ENCODE peak calls at places on chromosomes 1 and 21, in four cellular contexts. P is lung microvascular endothelial cell; W is endothelial cell; N is stimulated activated CD4-positive, alpha-beta T cell treated with anti-CD3 and anti-CD28 coated beads, TNF-alpha, amount 100 ng/mL, for 4 hours. D is an unnamed sample.

GRCh38 chr1:62688687-62689085 is 500 bp upstream of the DOCK7 start:
- DNase-seq in P (peak), W (no peak), N (no peak), D (no peak)

GRCh38 chr1:234987415-234988159 is 141.1 kb downstream of the TOMM20 start:
- DNase-seq in P (peak), W (peak), N (no peak), D (no peak)

GRCh38 chr1:186044079-186044685 is 310.0 kb downstream of the HMCN1 start:
- DNase-seq in P (no peak), W (no peak), N (no peak), D (no peak)

GRCh38 chr1:33319949-33320618 is 814 bp downstream of the A3GALT2 start:
- DNase-seq in P (no peak), W (no peak), N (no peak), D (no peak)

GRCh38 chr1:65065535-65066378 is 82.2 kb upstream of the AK4 start:
- DNase-seq in P (peak), W (peak), N (no peak), D (peak)

GRCh38 chr1:220151454-220151853 is 57.5 kb downstream of the IARS2 start:
- DNase-seq in P (no peak), W (no peak), N (no peak), D (no peak)

GRCh38 chr1:17212487-17213121 is 7.7 kb downstream of the PADI1 start:
- DNase-seq in P (no peak), W (no peak), N (peak), D (no peak)

GRCh38 chr1:197471248-197472035 is 203.4 kb downstream of the CRB1 start:
- DNase-seq in P (no peak), W (no peak), N (no peak), D (no peak)

GRCh38 chr21:32794643-32795042 is 23.1 kb upstream of the PAXBP1 start:
- DNase-seq in P (no peak), W (no peak), N (no peak), D (no peak)

GRCh38 chr1:116544588-116545358 is 26.1 kb downstream of the CD58 start:
- DNase-seq in P (peak), W (no peak), N (no peak), D (no peak)

GRCh38 chr1:45221716-45222115 is 15.3 kb upstream of the ZSWIM5 start:
- DNase-seq in P (no peak), W (no peak), N (no peak), D (no peak)

GRCh38 chr1:113930499-113931161 is 1.5 kb downstream of the HIPK1 start:
- DNase-seq in P (peak), W (peak), N (no peak), D (peak)

GRCh38 chr1:40823971-40824370 is 38.2 kb downstream of the CITED4 start:
- DNase-seq in P (no peak), W (no peak), N (no peak), D (no peak)

GRCh38 chr1:95232646-95233320 is 1.2 kb upstream of the RWDD3 start:
- DNase-seq in P (no peak), W (no peak), N (no peak), D (no peak)

GRCh38 chr1:3772715-3773571 is at the start of gene SMIM1:
- DNase-seq in P (no peak), W (no peak), N (no peak), D (no peak)

GRCh38 chr1:11207898-11208611 is 18.9 kb downstream of the ANGPTL7 start:
- DNase-seq in P (peak), W (no peak), N (no peak), D (no peak)

GRCh38 chr1:2322593-2323295 is 68.6 kb downstream of the MORN1 start:
- DNase-seq in P (peak), W (no peak), N (no peak), D (no peak)

GRCh38 chr1:150981177-150981804 is 801 bp upstream of the ANXA9 start:
- DNase-seq in P (no peak), W (peak), N (no peak), D (no peak)

GRCh38 chr1:201750120-201750519 is 78.8 kb upstream of the IPO9 start:
- DNase-seq in P (no peak), W (no peak), N (no peak), D (no peak)

GRCh38 chr1:93723733-93724270 is 42.2 kb upstream of the BCAR3 start:
- DNase-seq in P (no peak), W (no peak), N (no peak), D (no peak)

GRCh38 chr1:81142099-81142776 is 658.5 kb upstream of the ADGRL2 start:
- DNase-seq in P (no peak), W (no peak), N (no peak), D (no peak)

GRCh38 chr1:4345126-4345525 is 309.3 kb upstream of the AJAP1 start:
- DNase-seq in P (no peak), W (no peak), N (no peak), D (no peak)

GRCh38 chr1:78607334-78607927 is 12.8 kb upstream of the IFI44L start:
- DNase-seq in P (peak), W (no peak), N (no peak), D (no peak)

GRCh38 chr1:111270781-111271463 is 19.7 kb upstream of the CHIA start:
- DNase-seq in P (no peak), W (no peak), N (no peak), D (no peak)

GRCh38 chr1:187655163-187655562 is 826.4 kb downstream of the PLA2G4A start:
- DNase-seq in P (no peak), W (no peak), N (no peak), D (no peak)

GRCh38 chr1:215104283-215104682 is 21.7 kb downstream of the KCNK2 start:
- DNase-seq in P (no peak), W (no peak), N (no peak), D (no peak)

GRCh38 chr1:160115545-160116276 is at the start of gene ATP1A2:
- DNase-seq in P (no peak), W (no peak), N (no peak), D (no peak)

GRCh38 chr1:6624712-6625578 is at the start of gene THAP3:
- DNase-seq in P (peak), W (peak), N (peak), D (peak)

GRCh38 chr1:200379431-200379755 is 30.4 kb downstream of the ZNF281 start:
- DNase-seq in P (peak), W (no peak), N (no peak), D (no peak)

GRCh38 chr1:153919879-153920852 is 2.6 kb downstream of the GATAD2B start:
- DNase-seq in P (peak), W (no peak), N (no peak), D (peak)

GRCh38 chr1:235741294-235741693 is 91.7 kb upstream of the GNG4 start:
- DNase-seq in P (no peak), W (no peak), N (no peak), D (no peak)

GRCh38 chr1:161274874-161275273 is 16.3 kb downstream of the PCP4L1 start:
- DNase-seq in P (no peak), W (no peak), N (no peak), D (no peak)

GRCh38 chr1:31981976-31982375 is 31.7 kb upstream of the KHDRBS1 start:
- DNase-seq in P (no peak), W (no peak), N (no peak), D (peak)

GRCh38 chr21:42621828-42622199 is 31.6 kb upstream of the PDE9A start:
- DNase-seq in P (no peak), W (no peak), N (no peak), D (no peak)

GRCh38 chr1:156945881-156946661 is 25.6 kb downstream of the LRRC71 start:
- DNase-seq in P (no peak), W (no peak), N (no peak), D (no peak)

GRCh38 chr1:220326578-220326977 is 54.3 kb upstream of the RAB3GAP2 start:
- DNase-seq in P (no peak), W (no peak), N (no peak), D (no peak)